ENCODE peak calls at places on chromosomes 6 and 20, in six cellular contexts. M is CD4-positive, CD25-positive, alpha-beta regulatory T cell; Z is tibial nerve; D is psoas muscle; N is HAP-1; K is IMR-90. S is an unnamed sample. For H3K4me1, the result is how much of the 10 kb centered on the place peaks cover.

GRCh38 chr20:62933966-62934365 is 4.0 kb upstream of the GID8 start:
- DNase-seq in M (no peak), Z (no peak), D (no peak), N (no peak), K (no peak), S (no peak)

GRCh38 chr6:170116643-170117042 is 174.2 kb downstream of the DLL1 start:
- DNase-seq in M (no peak), Z (no peak), D (no peak), N (no peak), K (no peak), S (peak)

GRCh38 chr6:48535569-48535968 is 424.6 kb upstream of the PTCHD4 start:
- DNase-seq in M (no peak), Z (no peak), D (no peak), N (peak), K (peak), S (no peak)

GRCh38 chr6:16677458-16677857 is 83.8 kb downstream of the ATXN1 start:
- DNase-seq in M (no peak), Z (no peak), D (no peak), N (no peak), K (no peak), S (no peak)

GRCh38 chr20:19130613-19130984 is 81.8 kb upstream of the SLC24A3 start:
- DNase-seq in M (no peak), Z (no peak), D (no peak), N (no peak), K (no peak), S (no peak)

GRCh38 chr6:78561015-78561414 is 306.3 kb upstream of the IRAK1BP1 start:
- DNase-seq in M (no peak), Z (no peak), D (no peak), N (no peak), K (peak), S (no peak)

GRCh38 chr20:15756001-15756400 is 817.2 kb downstream of the KIF16B start:
- DNase-seq in M (no peak), Z (no peak), D (no peak), N (no peak), K (no peak), S (no peak)

GRCh38 chr6:170179925-170180324 is 111.0 kb downstream of the DLL1 start:
- DNase-seq in M (no peak), Z (no peak), D (no peak), N (no peak), K (no peak), S (no peak)

GRCh38 chr6:169838291-169839028 is 87.0 kb downstream of the ERMARD start:
- DNase-seq in M (no peak), Z (no peak), D (no peak), N (no peak), K (no peak), S (peak)

GRCh38 chr20:63021356-63022321 is 14.9 kb upstream of the BHLHE23 start:
- DNase-seq in M (no peak), Z (no peak), D (no peak), N (no peak), K (no peak), S (no peak)

GRCh38 chr6:27280064-27280539 is 32.0 kb downstream of the POM121L2 start:
- DNase-seq in M (no peak), Z (no peak), D (no peak), N (peak), K (peak), S (no peak)

GRCh38 chr20:5786930-5787826 is 37.0 kb downstream of the SHLD1 start:
- DNase-seq in M (no peak), Z (no peak), D (no peak), N (no peak), K (peak), S (peak)

GRCh38 chr6:134379086-134379485 is 61.2 kb upstream of the SGK1 start:
- DNase-seq in M (no peak), Z (no peak), D (no peak), N (no peak), K (no peak), S (peak)

GRCh38 chr6:124223596-124223995 is 419.9 kb downstream of the NKAIN2 start:
- DNase-seq in M (no peak), Z (no peak), D (no peak), N (peak), K (no peak), S (no peak)

GRCh38 chr6:118812972-118813371 is 81.0 kb upstream of the ASF1A start:
- DNase-seq in M (no peak), Z (no peak), D (no peak), N (no peak), K (peak), S (no peak)

GRCh38 chr6:45445749-45446454 is 68.2 kb upstream of the SUPT3H start:
- DNase-seq in M (no peak), Z (peak), D (peak), N (peak), K (peak), S (peak)

GRCh38 chr6:132085731-132086130 is 134.6 kb upstream of the CCN2 start:
- DNase-seq in M (no peak), Z (no peak), D (no peak), N (no peak), K (no peak), S (no peak)

GRCh38 chr6:38184041-38184779 is 364.7 kb downstream of the ZFAND3 start:
- DNase-seq in M (no peak), Z (no peak), D (no peak), N (no peak), K (no peak), S (peak)

GRCh38 chr6:107786179-107786578 is 37.9 kb downstream of the SCML4 start:
- DNase-seq in M (no peak), Z (no peak), D (no peak), N (peak), K (no peak), S (no peak)

GRCh38 chr6:106249658-106250057 is 75.9 kb downstream of the ATG5 start:
- DNase-seq in M (no peak), Z (no peak), D (no peak), N (no peak), K (no peak), S (no peak)

GRCh38 chr6:19301980-19302379 is 535.2 kb upstream of the ID4 start:
- DNase-seq in M (no peak), Z (no peak), D (no peak), N (no peak), K (peak), S (no peak)

GRCh38 chr20:25286917-25287316 is 39.0 kb downstream of the PYGB start:
- DNase-seq in M (no peak), Z (peak), D (no peak), N (no peak), K (no peak), S (no peak)

GRCh38 chr6:144143878-144144277 is 6.4 kb upstream of the STX11 start:
- DNase-seq in M (no peak), Z (no peak), D (no peak), N (no peak), K (no peak), S (no peak)

GRCh38 chr20:33666293-33667244 is at the start of gene ACTL10:
- DNase-seq in M (peak), Z (peak), D (peak), N (no peak), K (peak), S (peak)

GRCh38 chr6:56555438-56555872 is 87.2 kb downstream of the DST start:
- DNase-seq in M (no peak), Z (no peak), D (no peak), N (no peak), K (peak), S (no peak)

GRCh38 chr20:63957004-63957689 is 931 bp upstream of the UCKL1 start:
- DNase-seq in M (peak), Z (no peak), D (peak), N (peak), K (peak), S (peak)

GRCh38 chr6:110270166-110270565 is 88.0 kb downstream of the METTL24 start:
- DNase-seq in M (no peak), Z (no peak), D (no peak), N (no peak), K (peak), S (no peak)

GRCh38 chr6:83183082-83183828 is 9.8 kb downstream of the PGM3 start:
- DNase-seq in M (no peak), Z (no peak), D (no peak), N (no peak), K (peak), S (no peak)

GRCh38 chr20:43467589-43467988 is 9.9 kb downstream of the SRSF6 start:
- DNase-seq in M (no peak), Z (no peak), D (no peak), N (no peak), K (no peak), S (no peak)
- H3K4me1 ChIP-seq in M (under half), Z (under half), D (under half), N (under half), K (under half), S (under half)

DNA sequence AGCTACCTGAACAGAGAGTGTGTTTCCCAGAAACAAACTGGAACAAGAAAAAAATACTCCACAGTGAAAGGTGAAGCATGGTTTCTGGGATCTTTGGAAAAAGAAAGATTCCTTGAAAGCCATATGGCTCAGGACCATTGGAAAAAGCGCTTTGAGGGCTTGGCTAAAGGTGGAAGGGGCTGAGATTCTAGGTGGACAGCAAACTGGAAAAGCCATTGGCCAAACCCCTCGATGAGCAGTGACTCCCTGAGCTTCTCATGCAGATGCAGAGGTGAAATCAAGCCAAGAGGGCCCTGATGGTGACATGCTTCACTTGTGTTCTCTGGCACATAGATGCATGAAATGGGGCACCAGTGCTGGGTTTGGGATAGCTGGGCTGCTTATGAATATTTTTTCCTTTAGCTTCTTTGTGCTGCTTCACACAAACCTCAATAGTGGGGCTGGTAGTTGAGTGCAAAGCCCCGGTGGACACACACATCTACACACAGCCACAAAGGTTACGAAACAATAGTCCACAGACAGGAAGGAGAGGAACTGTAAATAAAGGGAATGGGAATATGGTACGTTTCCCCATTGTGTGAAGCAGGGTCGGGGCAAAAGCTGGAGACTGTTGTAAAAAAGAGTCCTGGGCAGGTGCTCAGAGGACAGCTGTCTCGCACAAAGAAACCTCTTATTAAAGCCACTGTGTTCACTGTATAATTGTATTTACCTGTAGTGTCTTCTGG is 117.8 kb downstream of the FOXA2 start:
- DNase-seq in M (no peak), Z (no peak), D (no peak), N (no peak), K (no peak), S (no peak)
- H3K4me1 ChIP-seq in M (under half), Z (under half), D (under half), N (under half), K (under half), S (under half)

GRCh38 chr6:41551857-41552256 is 5.7 kb downstream of the FOXP4 start:
- DNase-seq in M (no peak), Z (no peak), D (no peak), N (no peak), K (no peak), S (no peak)
- H3K4me1 ChIP-seq in M (under half), Z (under half), D (under half), N (under half), K (under half), S (under half)

GRCh38 chr20:824490-824889 is 9.0 kb upstream of the FAM110A start:
- DNase-seq in M (no peak), Z (no peak), D (no peak), N (no peak), K (no peak), S (no peak)
- H3K4me1 ChIP-seq in M (under half), Z (under half), D (half or more), N (under half), K (under half), S (under half)

GRCh38 chr6:33613794-33614166 is 7.3 kb upstream of the ITPR3 start:
- DNase-seq in M (no peak), Z (no peak), D (no peak), N (no peak), K (peak), S (no peak)
- H3K4me1 ChIP-seq in M (under half), Z (under half), D (under half), N (under half), K (under half), S (under half)

GRCh38 chr6:24448828-24449525 is 40.4 kb downstream of the GPLD1 start:
- DNase-seq in M (no peak), Z (no peak), D (no peak), N (no peak), K (no peak), S (no peak)

GRCh38 chr6:24448396-24448795 is 41.0 kb downstream of the GPLD1 start:
- DNase-seq in M (no peak), Z (no peak), D (no peak), N (no peak), K (no peak), S (no peak)

GRCh38 chr6:24446670-24447069 is 42.7 kb downstream of the GPLD1 start:
- DNase-seq in M (no peak), Z (no peak), D (no peak), N (no peak), K (no peak), S (no peak)

GRCh38 chr6:24444588-24444987 is 41.9 kb downstream of the MRS2 start:
- DNase-seq in M (no peak), Z (no peak), D (no peak), N (no peak), K (no peak), S (no peak)

DNA sequence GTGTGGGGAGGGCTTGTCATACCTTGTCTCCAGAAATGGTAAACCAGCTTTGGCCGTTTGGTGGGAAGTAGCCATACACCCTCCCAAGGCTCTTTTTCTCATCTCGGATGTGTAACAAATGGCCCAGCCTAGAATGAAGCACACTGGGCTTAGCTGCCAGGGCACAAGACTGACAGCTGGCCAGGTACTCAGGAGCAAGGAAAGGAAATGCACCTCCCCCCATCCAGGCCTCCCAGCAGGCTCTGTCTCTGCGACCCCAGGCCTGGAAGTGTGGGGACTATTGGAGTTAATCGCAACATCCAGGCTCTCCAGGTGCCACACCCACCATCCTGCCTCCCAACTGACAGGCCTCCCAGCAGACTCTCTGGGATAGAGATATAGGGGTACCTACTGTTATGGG is 43.0 kb downstream of the MRS2 start:
- DNase-seq in M (no peak), Z (no peak), D (no peak), N (no peak), K (no peak), S (no peak)
- H3K4me1 ChIP-seq in M (under half), Z (under half), D (under half), N (under half), K (under half), S (under half)

DNA sequence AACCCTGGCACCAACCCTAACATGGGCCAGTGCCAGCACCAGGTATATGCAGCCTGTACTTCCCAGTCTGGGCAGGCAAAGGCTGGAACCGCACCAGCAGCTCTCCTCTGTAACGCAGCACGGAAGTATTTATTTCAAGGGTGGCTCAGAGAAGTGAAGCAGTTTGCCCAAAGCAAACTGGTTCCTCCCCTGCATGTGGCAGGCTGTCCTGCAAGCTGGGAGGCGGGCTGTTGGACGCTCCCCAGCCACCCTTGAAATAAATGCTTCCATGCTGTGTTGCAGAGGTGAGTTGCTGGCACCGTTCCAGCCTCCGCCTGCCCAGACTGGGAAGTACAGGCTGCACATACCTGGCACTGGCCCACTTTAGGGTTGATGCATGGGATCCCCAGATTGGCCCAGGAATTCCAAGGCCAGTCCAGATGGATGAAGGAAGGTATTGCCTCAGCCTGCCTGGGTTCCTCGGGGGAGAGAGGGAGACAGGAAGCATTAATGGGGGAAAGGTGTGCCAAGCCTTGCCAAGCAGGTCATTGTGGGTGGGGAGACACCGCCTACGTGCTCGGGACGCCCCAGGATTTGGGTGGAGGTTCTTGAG is 49.8 kb downstream of the PPARD start:
- DNase-seq in M (no peak), Z (no peak), D (no peak), N (no peak), K (no peak), S (no peak)
- H3K4me1 ChIP-seq in M (under half), Z (under half), D (under half), N (under half), K (under half), S (under half)

GRCh38 chr20:49792006-49792405 is 20.6 kb upstream of the SLC9A8 start:
- DNase-seq in M (no peak), Z (no peak), D (no peak), N (no peak), K (peak), S (no peak)

GRCh38 chr20:49790077-49790798 is 22.4 kb upstream of the SLC9A8 start:
- DNase-seq in M (no peak), Z (no peak), D (peak), N (no peak), K (peak), S (peak)

GRCh38 chr20:49792611-49793010 is 20.0 kb upstream of the SLC9A8 start:
- DNase-seq in M (no peak), Z (no peak), D (no peak), N (no peak), K (no peak), S (no peak)

GRCh38 chr20:49794336-49795124 is 18.1 kb upstream of the SLC9A8 start:
- DNase-seq in M (no peak), Z (no peak), D (no peak), N (no peak), K (no peak), S (no peak)

DNA sequence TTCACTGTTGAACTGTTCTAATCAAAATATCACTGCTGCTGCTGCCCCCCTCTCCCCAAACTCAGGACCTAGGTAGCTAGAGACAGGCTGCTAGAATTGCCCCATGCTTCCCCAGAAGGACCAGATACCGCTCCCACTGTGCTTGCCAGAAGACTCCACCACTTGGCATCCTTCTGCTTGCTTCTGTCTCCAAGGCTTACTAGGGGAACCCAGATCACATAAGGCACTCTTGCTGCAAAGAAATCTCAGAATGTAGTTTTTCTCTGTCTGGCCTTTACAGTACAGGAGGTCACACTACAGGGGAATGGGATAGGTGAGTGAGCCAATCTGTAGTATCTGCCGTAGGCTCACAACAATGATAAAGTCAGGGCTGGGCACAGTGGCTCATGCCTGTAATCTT is 21.5 kb upstream of the SLC9A8 start:
- DNase-seq in M (no peak), Z (no peak), D (no peak), N (no peak), K (no peak), S (no peak)
- H3K4me1 ChIP-seq in M (under half), Z (under half), D (under half), N (under half), K (under half), S (under half)

DNA sequence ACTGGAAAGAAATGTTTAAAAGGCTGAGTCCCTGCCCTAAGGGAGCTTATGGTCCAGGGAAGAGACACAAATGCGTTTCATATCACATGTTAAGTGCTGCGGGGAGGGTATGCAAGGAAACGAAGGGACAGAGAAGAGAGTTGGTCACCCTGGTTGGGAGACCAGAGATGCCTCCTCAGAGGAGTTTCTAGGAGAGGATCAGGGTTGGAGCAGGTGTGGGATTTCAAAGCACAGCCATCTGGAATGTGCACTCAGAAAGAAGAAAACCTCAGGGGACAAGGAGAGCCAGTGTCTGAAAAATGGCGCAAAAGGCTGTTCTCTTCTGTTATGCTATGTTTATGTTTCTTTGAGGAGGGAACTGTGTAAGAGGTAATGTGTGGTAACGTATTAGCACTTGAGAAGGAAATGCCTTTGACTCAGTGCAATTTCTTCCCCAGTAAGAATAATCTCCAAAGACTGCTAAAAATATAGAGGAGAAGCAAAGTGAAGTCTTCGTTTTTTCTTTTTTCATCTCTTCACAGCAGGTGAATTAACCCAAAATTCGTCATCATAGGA is 46.9 kb upstream of the IFNGR1 start:
- DNase-seq in M (no peak), Z (no peak), D (no peak), N (no peak), K (no peak), S (no peak)
- H3K4me1 ChIP-seq in M (under half), Z (under half), D (under half), N (under half), K (under half), S (under half)

S was measured in testis.